ENCODE peak calls at places on chromosomes 4 and X, in ten cellular contexts. R is BJ; C is IMR-90; D is PC-3; X is heart left ventricle; G is kidney epithelial cell; I is gastrocnemius medialis; T is CD8-positive, alpha-beta T cell; U is endothelial cell of umbilical vein; A is foreskin fibroblast. L is an unnamed sample.

GRCh38 chr4:8555716-8556115 is 24.5 kb upstream of the GPR78 start:
- DNase-seq in R (no peak), C (no peak), D (no peak), X (no peak), G (no peak), I (no peak), T (no peak), U (no peak), A (no peak), L (no peak)

GRCh38 chr4:120070191-120070590 is 3.5 kb upstream of the MAD2L1 start:
- DNase-seq in R (peak; percentile 9), C (peak; percentile 54), D (no peak), X (no peak), G (no peak), I (no peak), T (no peak), U (peak; percentile 16), A (peak; percentile 29), L (no peak)

GRCh38 chr4:101977096-101977495 is 186.6 kb downstream of the BANK1 start:
- DNase-seq in R (peak; percentile 92), C (peak; percentile 94), D (peak; percentile 93), X (no peak), G (peak; percentile 92), I (no peak), T (no peak), U (peak; percentile 91), A (peak; percentile 83), L (peak; percentile 96)

GRCh38 chr4:47368211-47368610 is 95.3 kb downstream of the COMMD8 start:
- DNase-seq in R (no peak), C (no peak), D (no peak), X (no peak), G (no peak), I (no peak), T (no peak), U (no peak), A (no peak), L (no peak)

GRCh38 chr4:119299221-119300071 is 22.5 kb downstream of the FABP2 start:
- DNase-seq in R (no peak), C (peak; percentile 28), D (peak; percentile 10), X (no peak), G (no peak), I (no peak), T (no peak), U (peak; percentile 56), A (no peak), L (no peak)

GRCh38 chr4:168794881-168795280 is 215.2 kb downstream of the CBR4 start:
- DNase-seq in R (no peak), C (no peak), D (no peak), X (no peak), G (no peak), I (no peak), T (no peak), U (no peak), A (no peak), L (no peak)

GRCh38 chr4:140089216-140089615 is 64.8 kb downstream of the MAML3 start:
- DNase-seq in R (no peak), C (no peak), D (no peak), X (no peak), G (no peak), I (no peak), T (no peak), U (no peak), A (no peak), L (no peak)

GRCh38 chr4:169311643-169312365 is 41.0 kb upstream of the SH3RF1 start:
- DNase-seq in R (no peak), C (peak; percentile 59), D (peak; percentile 53), X (no peak), G (peak; percentile 18), I (no peak), T (no peak), U (peak; percentile 57), A (no peak), L (no peak)

GRCh38 chr4:4942658-4943057 is 76.6 kb downstream of the CYTL1 start:
- DNase-seq in R (no peak), C (no peak), D (no peak), X (no peak), G (no peak), I (no peak), T (no peak), U (no peak), A (no peak), L (no peak)

GRCh38 chrX:41300758-41301437 is 33.1 kb upstream of the DDX3X start:
- DNase-seq in R (no peak), C (peak; percentile 72), D (peak; percentile 42), X (no peak), G (no peak), I (no peak), T (no peak), U (peak; percentile 7), A (peak; percentile 48), L (peak; percentile 46)

GRCh38 chr4:19455196-19455595 is 796.5 kb upstream of the SLIT2 start:
- DNase-seq in R (no peak), C (no peak), D (peak; percentile 72), X (no peak), G (no peak), I (no peak), T (no peak), U (no peak), A (no peak), L (no peak)

DNA sequence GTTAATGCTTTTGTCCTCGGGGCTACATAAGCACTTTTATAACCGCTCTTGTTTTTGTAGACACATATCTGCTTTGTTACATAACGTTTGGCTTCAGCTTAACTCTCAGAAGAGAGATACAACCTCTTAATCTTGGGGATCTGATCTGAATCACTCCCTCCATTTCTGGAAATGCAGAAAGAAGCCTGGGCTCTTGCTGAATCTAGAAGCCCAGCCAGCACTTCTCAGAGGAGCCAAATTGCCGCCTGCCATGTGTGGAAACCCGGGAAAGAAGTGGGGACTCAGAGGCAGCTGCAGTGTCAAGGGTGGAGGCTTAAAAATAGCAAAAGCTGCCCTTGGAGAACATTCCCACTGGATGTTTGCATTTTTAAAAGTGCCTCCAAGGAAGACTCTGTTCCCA is 69.3 kb upstream of the LDB2 start:
- DNase-seq in R (peak; percentile 51), C (peak; percentile 10), D (no peak), X (peak; percentile 51), G (no peak), I (peak; percentile 48), T (no peak), U (peak; percentile 11), A (peak; percentile 9), L (no peak)
- H3K4me3 ChIP-seq in R (no peak overlapping the region), C (no peak overlapping the region), D (no peak overlapping the region), X (no peak overlapping the region), G (no peak overlapping the region), I (no peak overlapping the region), T (no peak overlapping the region), U (no peak overlapping the region), A (no peak overlapping the region), L (no peak overlapping the region)

GRCh38 chrX:120456973-120457372 is 12.1 kb downstream of the LAMP2 start:
- DNase-seq in R (no peak), C (peak; percentile 21), D (peak; percentile 75), X (no peak), G (no peak), I (no peak), T (no peak), U (no peak), A (peak; percentile 23), L (no peak)

GRCh38 chrX:120450163-120450562 is 18.9 kb downstream of the LAMP2 start:
- DNase-seq in R (no peak), C (no peak), D (peak; percentile 14), X (no peak), G (no peak), I (no peak), T (no peak), U (peak; percentile 9), A (no peak), L (no peak)

GRCh38 chrX:120446503-120446902 is 22.6 kb downstream of the LAMP2 start:
- DNase-seq in R (peak; percentile 31), C (peak; percentile 59), D (peak; percentile 46), X (no peak), G (no peak), I (no peak), T (no peak), U (peak; percentile 32), A (peak; percentile 51), L (peak; percentile 46)

GRCh38 chrX:120453985-120454384 is 15.1 kb downstream of the LAMP2 start:
- DNase-seq in R (no peak), C (no peak), D (peak; percentile 63), X (no peak), G (no peak), I (no peak), T (no peak), U (peak; percentile 52), A (no peak), L (no peak)

GRCh38 chrX:120452131-120452530 is 17.0 kb downstream of the LAMP2 start:
- DNase-seq in R (no peak), C (peak; percentile 26), D (peak; percentile 36), X (no peak), G (no peak), I (no peak), T (no peak), U (peak; percentile 17), A (peak; percentile 16), L (no peak)
- TF ChIP-seq CTCF in R (peak; percentile 56), C (peak; percentile 24), D (peak; percentile 51), X (peak; percentile 13), G (peak; percentile 34), I (peak; percentile 36), T (no peak), U (peak; percentile 15), A (peak; percentile 42), L (peak; percentile 61)

GRCh38 chrX:15170927-15171326 is 99.0 kb downstream of the ASB9 start:
- DNase-seq in R (no peak), C (no peak), D (no peak), X (no peak), G (no peak), I (no peak), T (no peak), U (no peak), A (no peak), L (peak; percentile 54)
- H3K4me3 ChIP-seq in R (no peak overlapping the region), C (no peak overlapping the region), D (no peak overlapping the region), X (no peak overlapping the region), G (no peak overlapping the region), I (no peak overlapping the region), T (no peak overlapping the region), U (no peak overlapping the region), A (no peak overlapping the region), L (no peak overlapping the region)

DNA sequence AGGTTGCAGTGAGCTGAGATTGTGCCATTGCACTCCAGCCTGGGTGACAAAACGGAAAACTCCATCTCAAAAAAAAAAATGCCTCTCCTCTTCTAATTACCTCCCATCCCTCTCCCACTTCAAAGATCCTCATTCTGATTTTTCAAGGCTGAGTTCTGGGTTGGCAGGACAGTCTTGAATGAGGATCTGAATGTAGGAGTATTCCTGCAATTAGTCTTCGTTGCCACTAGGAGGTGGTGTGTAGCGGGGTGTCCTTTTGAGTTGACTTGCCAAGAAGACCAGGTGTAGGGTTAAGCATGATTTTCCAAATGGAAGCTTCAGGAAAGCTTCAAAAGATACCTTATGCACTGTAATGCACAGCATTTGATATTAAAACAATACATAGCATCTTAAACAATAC is 169.9 kb downstream of the ASMT start:
- DNase-seq in R (no peak), C (no peak), D (no peak), X (no peak), G (no peak), I (no peak), T (no peak), U (no peak), A (no peak), L (no peak)
- TF ChIP-seq CTCF in R (no peak), C (no peak), D (peak; percentile 28), X (no peak), G (no peak), I (no peak), T (no peak), U (no peak), A (no peak), L (no peak)